ENCODE peak calls at places on chromosomes 7 and 10, in nine cellular contexts. W is tibial artery, L is AG08395, S is activated T-cell treated with anti-CD3 and anti-CD28 coated beads for 1 hour, K is lower lobe of right lung, A is T-helper 1 cell, X is C1 segment of cervical spinal cord, G is hepatocyte, Z is RPMI8226. H is an unnamed sample.
A peak's percentile ranks its signal among the peaks of the same experiment; 100 is the strongest.

GRCh38 chr7:18855796-18856195 is 261.6 kb downstream of the TWIST1 start:
- DNase-seq in W (no peak), L (peak; percentile 31), S (no peak), K (no peak), A (no peak), X (no peak), G (no peak), Z (no peak), H (no peak)

GRCh38 chr10:58807631-58808024 is 295.0 kb downstream of the BICC1 start:
- DNase-seq in W (no peak), L (peak; percentile 67), S (no peak), K (no peak), A (no peak), X (no peak), G (no peak), Z (no peak), H (no peak)

GRCh38 chr10:11838298-11838852 is 15.2 kb downstream of the PROSER2 start:
- DNase-seq in W (no peak), L (no peak), S (no peak), K (no peak), A (no peak), X (no peak), G (no peak), Z (no peak), H (no peak)

GRCh38 chr10:11725912-11726311 is 16.3 kb upstream of the ECHDC3 start:
- DNase-seq in W (no peak), L (no peak), S (no peak), K (no peak), A (no peak), X (no peak), G (no peak), Z (no peak), H (no peak)

GRCh38 chr7:142909921-142910521 is 23.5 kb downstream of the TRPV5 start:
- DNase-seq in W (no peak), L (no peak), S (no peak), K (no peak), A (no peak), X (no peak), G (peak; percentile 51), Z (no peak), H (no peak)

GRCh38 chr7:2118630-2119190 is 114.0 kb downstream of the MAD1L1 start:
- DNase-seq in W (no peak), L (no peak), S (no peak), K (no peak), A (no peak), X (no peak), G (no peak), Z (no peak), H (no peak)

GRCh38 chr10:932589-932988 is 1.1 kb upstream of the LARP4B start:
- DNase-seq in W (no peak), L (no peak), S (no peak), K (peak; percentile 49), A (no peak), X (no peak), G (no peak), Z (no peak), H (no peak)

GRCh38 chr7:22189741-22190140 is 167.2 kb downstream of the RAPGEF5 start:
- DNase-seq in W (no peak), L (no peak), S (no peak), K (no peak), A (no peak), X (no peak), G (no peak), Z (no peak), H (no peak)

GRCh38 chr7:136049117-136049516 is 72.0 kb upstream of the MTPN start:
- DNase-seq in W (no peak), L (no peak), S (no peak), K (no peak), A (no peak), X (no peak), G (no peak), Z (no peak), H (no peak)

GRCh38 chr7:100516135-100516812 is 22.7 kb upstream of the AGFG2 start:
- DNase-seq in W (peak; percentile 70), L (peak; percentile 90), S (peak; percentile 16), K (no peak), A (peak; percentile 60), X (no peak), G (peak; percentile 21), Z (peak; percentile 84), H (no peak)

GRCh38 chr7:100892364-100893317 is 3.0 kb downstream of the ACHE start:
- DNase-seq in W (no peak), L (no peak), S (no peak), K (no peak), A (no peak), X (no peak), G (no peak), Z (peak; percentile 2), H (no peak)

GRCh38 chr10:98309366-98310355 is 41.7 kb upstream of the LOXL4 start:
- DNase-seq in W (peak; percentile 84), L (peak; percentile 92), S (no peak), K (peak; percentile 71), A (no peak), X (peak; percentile 35), G (peak; percentile 88), Z (peak; percentile 16), H (no peak)

GRCh38 chr7:122695816-122696215 is 3.1 kb downstream of the RNF133 start:
- DNase-seq in W (no peak), L (no peak), S (no peak), K (no peak), A (no peak), X (no peak), G (no peak), Z (no peak), H (no peak)

GRCh38 chr10:43128958-43129706 is 9.1 kb upstream of the CSGALNACT2 start:
- DNase-seq in W (no peak), L (peak; percentile 97), S (no peak), K (no peak), A (peak; percentile 86), X (no peak), G (peak; percentile 48), Z (peak; percentile 24), H (no peak)

GRCh38 chr10:129259128-129259527 is 207.9 kb upstream of the MGMT start:
- DNase-seq in W (no peak), L (no peak), S (no peak), K (no peak), A (no peak), X (no peak), G (no peak), Z (no peak), H (no peak)

GRCh38 chr10:86958831-86959736 is 685 bp downstream of the SNCG start:
- DNase-seq in W (peak; percentile 88), L (no peak), S (no peak), K (no peak), A (no peak), X (no peak), G (peak; percentile 63), Z (no peak), H (no peak)

GRCh38 chr10:103696411-103697145 is 158.8 kb downstream of the SH3PXD2A start:
- DNase-seq in W (peak; percentile 87), L (peak; percentile 98), S (peak; percentile 45), K (no peak), A (peak; percentile 90), X (no peak), G (peak; percentile 63), Z (peak; percentile 59), H (peak; percentile 41)

GRCh38 chr7:123809471-123809870 is 35.5 kb upstream of the HYAL4 start:
- DNase-seq in W (no peak), L (no peak), S (no peak), K (no peak), A (no peak), X (no peak), G (no peak), Z (no peak), H (no peak)

GRCh38 chr10:86730227-86730626 is 26.2 kb upstream of the BMPR1A start:
- DNase-seq in W (peak; percentile 79), L (no peak), S (no peak), K (no peak), A (no peak), X (no peak), G (no peak), Z (peak; percentile 27), H (no peak)

GRCh38 chr10:17387861-17388503 is 66.4 kb downstream of the ST8SIA6 start:
- DNase-seq in W (no peak), L (peak; percentile 4), S (no peak), K (no peak), A (no peak), X (no peak), G (peak; percentile 52), Z (no peak), H (no peak)

GRCh38 chr10:126959906-126960685 is 54.9 kb downstream of the DOCK1 start:
- DNase-seq in W (no peak), L (no peak), S (no peak), K (no peak), A (no peak), X (no peak), G (no peak), Z (peak; percentile 31), H (no peak)

GRCh38 chr7:97732567-97733275 is 835 bp downstream of the TAC1 start:
- DNase-seq in W (no peak), L (no peak), S (no peak), K (no peak), A (no peak), X (no peak), G (no peak), Z (no peak), H (no peak)

H was measured in stimulated activated naive B cell treated with anti-CD40 and anti-IgM and Interleukin-4, amounts not matched to agents 10 μg/mL and 1 μg/mL and 100 μg/mL, for 72 hours.